ENCODE peak calls at places on chromosomes 11 and 22, in nine cellular contexts. Q, V, E, I, O, L, Z, Y and N are unnamed samples.

GRCh38 chr11:29962243-29962642 is 54.6 kb downstream of the KCNA4 start:
- DNase-seq in Q (no peak), V (no peak), E (no peak), I (no peak), O (no peak), L (peak), Z (no peak), Y (peak), N (no peak)

GRCh38 chr11:69799582-69799981 is 19.6 kb downstream of the FGF3 start:
- DNase-seq in Q (peak), V (peak), E (no peak), I (no peak), O (no peak), L (peak), Z (no peak), Y (peak), N (no peak)

GRCh38 chr11:10674991-10675440 is 18.5 kb downstream of the IRAG1 start:
- DNase-seq in Q (no peak), V (peak), E (no peak), I (no peak), O (peak), L (no peak), Z (no peak), Y (no peak), N (peak)

GRCh38 chr11:125279680-125280079 is 115.1 kb downstream of the PKNOX2 start:
- DNase-seq in Q (no peak), V (no peak), E (no peak), I (no peak), O (no peak), L (no peak), Z (no peak), Y (no peak), N (no peak)

GRCh38 chr11:47259178-47259977 is 1.6 kb downstream of the NR1H3 start:
- DNase-seq in Q (no peak), V (peak), E (no peak), I (no peak), O (peak), L (no peak), Z (no peak), Y (peak), N (no peak)

GRCh38 chr22:19275919-19276600 is 15.5 kb downstream of the CLTCL1 start:
- DNase-seq in Q (no peak), V (no peak), E (no peak), I (no peak), O (no peak), L (no peak), Z (no peak), Y (no peak), N (no peak)

GRCh38 chr22:46590334-46590733 is 29.9 kb upstream of the GRAMD4 start:
- DNase-seq in Q (no peak), V (no peak), E (no peak), I (no peak), O (no peak), L (no peak), Z (no peak), Y (no peak), N (no peak)

GRCh38 chr22:45889093-45889538 is 87.8 kb downstream of the WNT7B start:
- DNase-seq in Q (no peak), V (no peak), E (no peak), I (no peak), O (no peak), L (no peak), Z (no peak), Y (no peak), N (no peak)

GRCh38 chr11:21295508-21295907 is 626.1 kb downstream of the NELL1 start:
- DNase-seq in Q (no peak), V (no peak), E (no peak), I (no peak), O (no peak), L (peak), Z (no peak), Y (no peak), N (no peak)

GRCh38 chr22:46355369-46355995 is 20.0 kb downstream of the TRMU start:
- DNase-seq in Q (peak), V (peak), E (no peak), I (peak), O (no peak), L (peak), Z (peak), Y (peak), N (peak)

GRCh38 chr22:41576877-41577276 is 12.8 kb downstream of the PMM1 start:
- DNase-seq in Q (peak), V (peak), E (no peak), I (peak), O (no peak), L (peak), Z (peak), Y (peak), N (peak)

GRCh38 chr22:23256986-23257888 is 76.9 kb downstream of the BCR start:
- DNase-seq in Q (no peak), V (peak), E (no peak), I (no peak), O (no peak), L (peak), Z (no peak), Y (peak), N (no peak)

GRCh38 chr11:107999759-108000455 is 8.8 kb upstream of the CUL5 start:
- DNase-seq in Q (peak), V (peak), E (peak), I (no peak), O (no peak), L (peak), Z (peak), Y (peak), N (no peak)

GRCh38 chr22:46453006-46453828 is 84.2 kb downstream of the CELSR1 start:
- DNase-seq in Q (no peak), V (peak), E (no peak), I (no peak), O (no peak), L (peak), Z (no peak), Y (no peak), N (no peak)

GRCh38 chr11:72562431-72562830 is 111.8 kb downstream of the PDE2A start:
- DNase-seq in Q (no peak), V (no peak), E (no peak), I (no peak), O (no peak), L (peak), Z (no peak), Y (no peak), N (no peak)

GRCh38 chr11:102733232-102733875 is 8.6 kb upstream of the MMP8 start:
- DNase-seq in Q (peak), V (peak), E (peak), I (no peak), O (no peak), L (peak), Z (peak), Y (peak), N (no peak)

GRCh38 chr11:83823461-83824025 is 537.4 kb upstream of the CCDC90B start:
- DNase-seq in Q (no peak), V (no peak), E (no peak), I (no peak), O (no peak), L (no peak), Z (no peak), Y (no peak), N (no peak)

GRCh38 chr11:125408281-125408680 is 87.8 kb downstream of the FEZ1 start:
- DNase-seq in Q (no peak), V (no peak), E (no peak), I (no peak), O (no peak), L (no peak), Z (no peak), Y (no peak), N (no peak)

GRCh38 chr22:48282804-48283203 is 1520.4 kb downstream of the TBC1D22A start:
- DNase-seq in Q (no peak), V (no peak), E (no peak), I (no peak), O (no peak), L (no peak), Z (no peak), Y (no peak), N (no peak)

GRCh38 chr11:15911377-15912044 is 444.8 kb downstream of the SOX6 start:
- DNase-seq in Q (no peak), V (peak), E (no peak), I (no peak), O (no peak), L (peak), Z (no peak), Y (peak), N (peak)

GRCh38 chr11:78467370-78467769 is 49.8 kb upstream of the GAB2 start:
- DNase-seq in Q (no peak), V (no peak), E (no peak), I (no peak), O (no peak), L (no peak), Z (no peak), Y (no peak), N (no peak)

GRCh38 chr22:42847110-42847509 is 10.0 kb downstream of the ARFGAP3 start:
- DNase-seq in Q (no peak), V (no peak), E (no peak), I (no peak), O (no peak), L (no peak), Z (no peak), Y (no peak), N (no peak)

GRCh38 chr11:121455115-121455514 is 2.3 kb upstream of the SORL1-AS1 start:
- DNase-seq in Q (no peak), V (no peak), E (no peak), I (no peak), O (no peak), L (no peak), Z (no peak), Y (no peak), N (no peak)

GRCh38 chr11:64019106-64020031 is 16.4 kb upstream of the FLRT1 start:
- DNase-seq in Q (no peak), V (no peak), E (no peak), I (no peak), O (no peak), L (no peak), Z (no peak), Y (no peak), N (no peak)